ENCODE peak calls at places on chromosome 5, in nine cellular contexts. O is psoas muscle, Y is spleen, I is breast epithelium, M is lower lobe of right lung, R is BE2C, H is upper lobe of left lung, P is heart right ventricle, W is GM23248. J is an unnamed sample. For H3K9me3, the result is how much of the 10 kb centered on the place peaks cover.

GRCh38 chr5:32505718-32506117 is 61.2 kb upstream of the ZFR start:
- DNase-seq in H (no peak), P (no peak), Y (no peak), M (no peak), R (no peak), W (peak), O (no peak), I (no peak), J (no peak)

GRCh38 chr5:117332341-117332740 is 757.7 kb upstream of the SEMA6A start:
- DNase-seq in O (no peak), W (no peak), Y (no peak), P (no peak), M (no peak), R (no peak), I (no peak), H (no peak), J (no peak)

GRCh38 chr5:135887881-135888614 is 7.6 kb downstream of the IL9 start:
- DNase-seq in R (no peak), M (no peak), P (no peak), I (no peak), H (no peak), Y (no peak), O (no peak), W (peak), J (no peak)

GRCh38 chr5:580436-580835 is 31.7 kb upstream of the CEP72 start:
- DNase-seq in W (no peak), O (no peak), M (no peak), I (no peak), P (no peak), R (no peak), H (no peak), Y (no peak), J (no peak)

GRCh38 chr5:169281625-169282024 is 19.3 kb downstream of the SLIT3 start:
- DNase-seq in M (no peak), I (no peak), H (no peak), O (no peak), R (peak), W (no peak), P (no peak), Y (no peak), J (no peak)

GRCh38 chr5:158011420-158011819 is 152.5 kb upstream of the CLINT1 start:
- DNase-seq in O (no peak), W (no peak), Y (no peak), R (no peak), P (no peak), I (no peak), M (no peak), H (no peak), J (no peak)

GRCh38 chr5:100826133-100826532 is 76.9 kb downstream of the ST8SIA4 start:
- DNase-seq in W (no peak), H (no peak), O (no peak), Y (no peak), I (no peak), M (no peak), R (no peak), P (no peak), J (no peak)

GRCh38 chr5:65326912-65327311 is 154.8 kb downstream of the ADAMTS6 start:
- DNase-seq in P (no peak), M (no peak), R (no peak), H (no peak), I (no peak), W (peak), Y (no peak), O (no peak), J (no peak)

GRCh38 chr5:34487202-34487879 is 168.8 kb upstream of the RAI14 start:
- DNase-seq in M (peak), W (peak), P (no peak), H (no peak), R (no peak), I (no peak), O (no peak), Y (no peak), J (no peak)

GRCh38 chr5:10607023-10607665 is 43.3 kb downstream of the ANKRD33B start:
- DNase-seq in P (peak), O (no peak), M (no peak), Y (peak), W (no peak), H (no peak), I (no peak), R (peak), J (no peak)

GRCh38 chr5:4191024-4191423 is 595.4 kb downstream of the IRX1 start:
- DNase-seq in W (no peak), R (no peak), O (no peak), H (no peak), Y (no peak), M (no peak), I (no peak), P (no peak), J (no peak)

GRCh38 chr5:157575096-157575872 is at the start of gene ADAM19:
- DNase-seq in I (no peak), Y (peak), W (peak), H (peak), M (peak), R (peak), P (peak), O (peak), J (peak)

GRCh38 chr5:1293997-1294838 is 650 bp downstream of the TERT start:
- DNase-seq in M (no peak), P (no peak), R (no peak), O (peak), I (no peak), W (no peak), H (peak), Y (peak), J (no peak)

GRCh38 chr5:2136728-2137333 is 254.1 kb upstream of the IRX4 start:
- DNase-seq in Y (peak), P (no peak), I (no peak), W (no peak), O (no peak), R (no peak), M (no peak), H (peak), J (no peak)

GRCh38 chr5:3844266-3844665 is 248.6 kb downstream of the IRX1 start:
- DNase-seq in O (no peak), W (no peak), H (no peak), R (no peak), I (no peak), P (no peak), M (no peak), Y (no peak), J (no peak)

GRCh38 chr5:148969291-148969690 is 93.6 kb downstream of the SH3TC2 start:
- DNase-seq in O (no peak), P (no peak), Y (no peak), W (no peak), M (no peak), H (no peak), I (peak), R (no peak), J (no peak)

GRCh38 chr5:83474986-83475385 is 3.4 kb downstream of the VCAN start:
- DNase-seq in H (no peak), M (no peak), W (no peak), I (no peak), P (no peak), O (no peak), Y (no peak), R (no peak), J (no peak)

GRCh38 chr5:27171696-27172362 is 133.4 kb upstream of the CDH9 start:
- DNase-seq in M (no peak), Y (no peak), R (no peak), O (no peak), W (no peak), I (no peak), P (no peak), H (peak), J (no peak)

GRCh38 chr5:161027763-161028162 is 175.8 kb upstream of the ATP10B start:
- DNase-seq in Y (no peak), H (no peak), R (no peak), M (no peak), I (no peak), P (no peak), W (no peak), O (no peak), J (no peak)

GRCh38 chr5:150057996-150058395 is 28.4 kb downstream of the CSF1R start:
- DNase-seq in I (no peak), W (peak), P (no peak), H (no peak), M (no peak), R (no peak), Y (no peak), O (no peak), J (no peak)

GRCh38 chr5:150159741-150160179 is 4.1 kb upstream of the PDGFRB start:
- DNase-seq in O (peak), Y (no peak), P (peak), I (no peak), M (no peak), W (peak), R (peak), H (no peak), J (no peak)

GRCh38 chr5:167050568-167051214 is 1240.8 kb upstream of the WWC1 start:
- DNase-seq in W (no peak), O (no peak), P (no peak), H (no peak), R (peak), Y (no peak), M (no peak), I (no peak), J (no peak)

GRCh38 chr5:22850981-22851380 is 2.2 kb downstream of the CDH12 start:
- DNase-seq in W (no peak), O (no peak), R (no peak), I (no peak), Y (no peak), P (no peak), M (no peak), H (no peak), J (no peak)

GRCh38 chr5:102090770-102091169 is 205.3 kb downstream of the SLCO4C1 start:
- DNase-seq in M (no peak), O (no peak), R (peak), H (no peak), I (no peak), P (no peak), W (peak), Y (no peak), J (no peak)

GRCh38 chr5:67154518-67155206 is 41.9 kb downstream of the CD180 start:
- DNase-seq in M (no peak), W (no peak), R (no peak), O (peak), Y (no peak), P (no peak), H (no peak), I (peak), J (no peak)

GRCh38 chr5:121797677-121798518 is 53.8 kb upstream of the FTMT start:
- DNase-seq in M (no peak), H (no peak), Y (no peak), I (no peak), W (no peak), O (no peak), P (no peak), R (no peak), J (no peak)

GRCh38 chr5:167105951-167106350 is 1185.5 kb upstream of the WWC1 start:
- DNase-seq in Y (no peak), O (no peak), W (no peak), R (no peak), P (no peak), H (no peak), M (no peak), I (no peak), J (no peak)

GRCh38 chr5:139178582-139178917 is 19.6 kb downstream of the SIL1 start:
- DNase-seq in O (no peak), I (no peak), P (no peak), M (no peak), Y (no peak), H (no peak), R (no peak), W (no peak), J (no peak)

GRCh38 chr5:128237504-128237903 is 153.9 kb downstream of the SLC12A2 start:
- DNase-seq in H (no peak), P (no peak), O (no peak), I (no peak), Y (no peak), W (peak), R (no peak), M (no peak), J (no peak)

GRCh38 chr5:34684281-34684979 is 28.3 kb downstream of the RAI14 start:
- DNase-seq in W (peak), R (no peak), M (no peak), I (no peak), O (no peak), P (no peak), Y (no peak), H (no peak), J (no peak)

GRCh38 chr5:21802869-21803490 is 1050.2 kb downstream of the CDH12 start:
- DNase-seq in I (no peak), Y (no peak), H (no peak), R (no peak), O (no peak), P (no peak), M (no peak), W (peak), J (no peak)

GRCh38 chr5:39164016-39164415 is 55.3 kb downstream of the FYB1 start:
- DNase-seq in O (no peak), P (no peak), W (no peak), R (no peak), Y (peak), H (no peak), I (no peak), M (no peak), J (peak)

GRCh38 chr5:71738962-71739361 is 19.9 kb downstream of the CARTPT start:
- DNase-seq in R (no peak), H (no peak), P (no peak), Y (no peak), M (no peak), W (no peak), O (no peak), I (no peak), J (no peak)
- H3K9me3 ChIP-seq in R (under half), H (under half), P (under half), Y (under half), M (under half), W (under half), O (under half), I (under half), J (under half)

GRCh38 chr5:179377421-179378115 is 32.3 kb upstream of the ADAMTS2 start:
- DNase-seq in H (peak), W (no peak), M (no peak), R (no peak), Y (no peak), O (no peak), P (no peak), I (no peak), J (no peak)
- H3K9me3 ChIP-seq in H (under half), W (under half), M (under half), R (under half), Y (under half), O (under half), P (under half), I (under half), J (under half)

GRCh38 chr5:64000096-64000495 is 37.9 kb upstream of the HTR1A start:
- DNase-seq in O (no peak), R (no peak), W (no peak), Y (no peak), P (no peak), M (no peak), I (no peak), H (no peak), J (no peak)
- H3K9me3 ChIP-seq in O (under half), R (under half), W (under half), Y (under half), P (under half), M (under half), I (under half), H (under half), J (under half)

DNA sequence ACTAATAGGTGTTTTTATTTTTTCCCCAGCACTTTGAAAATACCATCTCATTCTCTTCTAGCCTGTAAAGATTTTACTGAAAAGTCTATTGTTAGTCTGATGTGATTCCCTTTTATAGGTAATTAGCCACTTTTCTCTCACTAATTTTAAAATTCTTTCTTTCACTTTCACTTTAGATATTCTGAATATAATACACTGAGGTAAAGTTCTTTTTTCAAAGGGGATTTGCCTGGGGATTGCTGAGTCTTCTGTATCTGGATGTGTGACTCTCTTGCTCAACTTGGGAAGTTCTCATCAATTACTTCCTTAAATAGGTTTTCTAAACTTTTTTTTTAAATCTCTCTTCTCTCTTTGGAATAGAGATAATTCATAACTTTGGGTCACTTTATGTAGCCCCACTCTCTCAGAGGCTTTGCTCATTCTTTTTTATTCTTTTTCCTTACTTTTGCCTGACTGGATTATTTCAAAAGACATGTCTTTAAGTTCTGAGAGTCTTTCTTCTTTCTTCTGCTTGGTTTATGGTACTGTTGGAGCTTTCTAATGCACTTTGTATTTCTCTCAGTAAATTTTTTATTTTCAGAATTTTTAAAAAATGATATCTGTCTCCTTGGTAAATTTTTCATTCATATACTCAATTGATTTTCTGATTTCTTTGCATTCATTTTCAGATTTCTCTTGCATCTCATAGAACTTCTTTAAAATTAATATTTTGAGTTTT is 55.9 kb upstream of the IL12B start:
- DNase-seq in M (no peak), O (no peak), W (no peak), I (no peak), P (no peak), H (no peak), Y (no peak), R (no peak), J (no peak)
- H3K9me3 ChIP-seq in M (under half), O (under half), W (under half), I (under half), P (under half), H (under half), Y (half or more), R (under half), J (under half)

GRCh38 chr5:152717393-152717792 is 312.3 kb upstream of the NMUR2 start:
- DNase-seq in I (no peak), M (no peak), R (no peak), Y (no peak), P (no peak), W (no peak), O (no peak), H (no peak), J (no peak)
- H3K9me3 ChIP-seq in I (under half), M (under half), R (under half), Y (under half), P (under half), W (under half), O (under half), H (under half), J (under half)

GRCh38 chr5:141320225-141321169 is at the start of gene TAF7:
- DNase-seq in W (peak), R (peak), Y (peak), P (peak), I (peak), H (peak), O (peak), M (peak), J (peak)
- H3K9me3 ChIP-seq in W (under half), R (under half), Y (half or more), P (under half), I (half or more), H (half or more), O (under half), M (half or more), J (under half)

GRCh38 chr5:143268388-143268787 is 135.1 kb downstream of the NR3C1 start:
- DNase-seq in R (no peak), I (no peak), O (no peak), M (no peak), W (no peak), P (no peak), H (no peak), Y (no peak), J (no peak)
- H3K9me3 ChIP-seq in R (under half), I (under half), O (under half), M (under half), W (under half), P (under half), H (under half), Y (under half), J (under half)

DNA sequence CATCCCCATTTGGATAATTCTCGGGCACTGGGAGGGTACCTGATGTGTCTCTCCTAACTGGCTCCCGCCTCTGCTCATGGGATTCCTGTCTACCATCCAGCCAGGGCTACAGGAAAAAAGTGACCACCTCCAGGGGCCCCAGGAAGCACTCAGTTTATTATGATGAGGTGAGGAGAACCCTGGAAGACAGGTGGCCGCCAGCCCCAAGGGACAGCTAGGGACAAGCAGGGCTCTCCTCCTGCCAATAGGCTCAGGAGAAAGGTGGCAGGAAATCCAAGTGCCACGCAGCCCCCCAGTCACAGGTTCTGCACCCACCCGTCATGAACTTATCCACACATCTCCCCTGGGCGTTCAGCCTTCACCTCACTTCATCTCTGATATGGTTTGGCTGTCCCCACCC is 61.5 kb upstream of the ZNF354A start:
- DNase-seq in W (no peak), R (no peak), I (no peak), Y (no peak), O (no peak), P (no peak), M (no peak), H (no peak), J (no peak)
- H3K9me3 ChIP-seq in W (under half), R (under half), I (under half), Y (under half), O (under half), P (under half), M (under half), H (under half), J (under half)

GRCh38 chr5:179852993-179853547 is 5.5 kb downstream of the MRNIP start:
- DNase-seq in P (no peak), H (no peak), O (peak), Y (peak), W (no peak), R (no peak), I (no peak), M (no peak), J (no peak)
- H3K9me3 ChIP-seq in P (under half), H (under half), O (under half), Y (under half), W (under half), R (under half), I (under half), M (under half), J (under half)

DNA sequence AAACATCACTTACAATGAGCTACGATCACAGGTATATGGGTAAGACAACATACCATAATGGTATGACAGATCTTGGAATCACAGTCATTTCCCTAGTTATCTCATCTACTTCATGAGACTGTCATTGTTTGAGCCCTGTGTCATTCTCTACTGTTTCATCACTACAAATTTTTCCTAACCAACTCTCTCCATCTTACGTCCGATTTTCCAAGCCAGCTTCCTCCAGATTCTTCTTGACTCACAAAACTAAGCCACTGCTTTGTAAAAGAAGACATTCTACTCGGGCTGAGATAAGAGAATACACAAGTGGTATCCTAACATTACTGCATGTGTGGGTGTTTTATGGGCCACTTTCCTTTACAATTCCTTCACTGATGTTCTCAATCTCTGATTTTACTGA is 49.6 kb downstream of the SERINC5 start:
- DNase-seq in Y (no peak), O (no peak), M (no peak), H (no peak), R (no peak), W (peak), P (no peak), I (no peak), J (no peak)
- H3K9me3 ChIP-seq in Y (under half), O (under half), M (under half), H (under half), R (under half), W (under half), P (under half), I (under half), J (under half)

J was measured in T-helper 17 cell.